ENCODE peak calls at places on chromosomes 12 and 14, in five cellular contexts. One of them, this sample, is unnamed. For H3K4me1 and H3K9me3, the result is how much of the 10 kb centered on the place peaks cover.

GRCh38 chr14:52695481-52696091 is at the start of gene ERO1A:
- DNase-seq in tibial artery: peak
- DNase-seq in A549: peak
- DNase-seq in CD8-positive, alpha-beta T cell: peak
- DNase-seq in suprapubic skin: peak
- DNase-seq in this sample: no peak

GRCh38 chr14:89013698-89014569 is 189.5 kb downstream of the TTC8 start:
- DNase-seq in tibial artery: no peak
- DNase-seq in A549: no peak
- DNase-seq in CD8-positive, alpha-beta T cell: no peak
- DNase-seq in suprapubic skin: no peak
- DNase-seq in this sample: no peak

GRCh38 chr14:91269076-91269991 is 24.8 kb upstream of the GPR68 start:
- DNase-seq in tibial artery: no peak
- DNase-seq in A549: no peak
- DNase-seq in CD8-positive, alpha-beta T cell: no peak
- DNase-seq in suprapubic skin: no peak
- DNase-seq in this sample: no peak

GRCh38 chr14:21025374-21026151 is 702 bp upstream of the NDRG2 start:
- DNase-seq in tibial artery: peak
- DNase-seq in A549: no peak
- DNase-seq in CD8-positive, alpha-beta T cell: peak
- DNase-seq in suprapubic skin: peak
- DNase-seq in this sample: no peak

GRCh38 chr12:109630815-109631214 is 57.2 kb downstream of the MVK start:
- DNase-seq in tibial artery: no peak
- DNase-seq in A549: no peak
- DNase-seq in CD8-positive, alpha-beta T cell: no peak
- DNase-seq in suprapubic skin: no peak
- DNase-seq in this sample: no peak

GRCh38 chr12:57178213-57178612 is 30.8 kb upstream of the LRP1-AS start:
- DNase-seq in tibial artery: no peak
- DNase-seq in A549: no peak
- DNase-seq in CD8-positive, alpha-beta T cell: no peak
- DNase-seq in suprapubic skin: no peak
- DNase-seq in this sample: no peak

GRCh38 chr14:105388110-105388951 is 10.0 kb upstream of the TEX22 start:
- DNase-seq in tibial artery: no peak
- DNase-seq in A549: no peak
- DNase-seq in CD8-positive, alpha-beta T cell: no peak
- DNase-seq in suprapubic skin: no peak
- DNase-seq in this sample: no peak

GRCh38 chr12:74889563-74890236 is 319.9 kb downstream of the KCNC2 start:
- DNase-seq in tibial artery: no peak
- DNase-seq in A549: peak
- DNase-seq in CD8-positive, alpha-beta T cell: no peak
- DNase-seq in suprapubic skin: no peak
- DNase-seq in this sample: no peak

GRCh38 chr14:58668848-58669480 is 31.2 kb downstream of the DACT1 start:
- DNase-seq in tibial artery: no peak
- DNase-seq in A549: no peak
- DNase-seq in CD8-positive, alpha-beta T cell: no peak
- DNase-seq in suprapubic skin: no peak
- DNase-seq in this sample: no peak

GRCh38 chr12:65084579-65084978 is 36.5 kb downstream of the WIF1 start:
- DNase-seq in tibial artery: no peak
- DNase-seq in A549: no peak
- DNase-seq in CD8-positive, alpha-beta T cell: no peak
- DNase-seq in suprapubic skin: no peak
- DNase-seq in this sample: no peak

GRCh38 chr12:11513288-11513687 is 117.9 kb upstream of the PRB2 start:
- DNase-seq in tibial artery: no peak
- DNase-seq in A549: peak
- DNase-seq in CD8-positive, alpha-beta T cell: no peak
- DNase-seq in suprapubic skin: no peak
- DNase-seq in this sample: no peak

GRCh38 chr12:109503611-109504010 is 26.2 kb downstream of the UBE3B start:
- DNase-seq in tibial artery: no peak
- DNase-seq in A549: no peak
- DNase-seq in CD8-positive, alpha-beta T cell: no peak
- DNase-seq in suprapubic skin: no peak
- DNase-seq in this sample: no peak

GRCh38 chr14:33331176-33331949 is 392.7 kb downstream of the NPAS3 start:
- DNase-seq in tibial artery: no peak
- DNase-seq in A549: no peak
- DNase-seq in CD8-positive, alpha-beta T cell: no peak
- DNase-seq in suprapubic skin: no peak
- DNase-seq in this sample: no peak

GRCh38 chr12:94220804-94221203 is 72.4 kb downstream of the PLXNC1 start:
- DNase-seq in tibial artery: no peak
- DNase-seq in A549: no peak
- DNase-seq in CD8-positive, alpha-beta T cell: no peak
- DNase-seq in suprapubic skin: no peak
- DNase-seq in this sample: no peak

GRCh38 chr14:50714452-50715073 is 46.5 kb upstream of the SAV1 start:
- DNase-seq in tibial artery: no peak
- DNase-seq in A549: no peak
- DNase-seq in CD8-positive, alpha-beta T cell: no peak
- DNase-seq in suprapubic skin: no peak
- DNase-seq in this sample: no peak

GRCh38 chr12:62256408-62257079 is 3.7 kb upstream of the USP15 start:
- DNase-seq in tibial artery: no peak
- DNase-seq in A549: no peak
- DNase-seq in CD8-positive, alpha-beta T cell: no peak
- DNase-seq in suprapubic skin: no peak
- DNase-seq in this sample: no peak

GRCh38 chr12:89401433-89402086 is 49.3 kb upstream of the DUSP6 start:
- DNase-seq in tibial artery: no peak
- DNase-seq in A549: no peak
- DNase-seq in CD8-positive, alpha-beta T cell: no peak
- DNase-seq in suprapubic skin: no peak
- DNase-seq in this sample: no peak

GRCh38 chr14:99058542-99058941 is 213.5 kb downstream of the BCL11B start:
- DNase-seq in tibial artery: no peak
- DNase-seq in A549: no peak
- DNase-seq in CD8-positive, alpha-beta T cell: no peak
- DNase-seq in suprapubic skin: no peak
- DNase-seq in this sample: no peak

GRCh38 chr14:100466111-100466856 is 120.9 kb downstream of the BEGAIN start:
- DNase-seq in tibial artery: no peak
- DNase-seq in A549: no peak
- DNase-seq in CD8-positive, alpha-beta T cell: no peak
- DNase-seq in suprapubic skin: no peak
- DNase-seq in this sample: peak

GRCh38 chr12:122999986-123000420 is 19.5 kb downstream of the ARL6IP4 start:
- DNase-seq in tibial artery: no peak
- DNase-seq in A549: no peak
- DNase-seq in CD8-positive, alpha-beta T cell: no peak
- DNase-seq in suprapubic skin: no peak
- DNase-seq in this sample: no peak

GRCh38 chr12:106957617-106958016 is 1.9 kb downstream of the TMEM263 start:
- DNase-seq in tibial artery: no peak
- DNase-seq in A549: no peak
- DNase-seq in CD8-positive, alpha-beta T cell: no peak
- DNase-seq in suprapubic skin: no peak
- DNase-seq in this sample: no peak

GRCh38 chr12:79127268-79127895 is 262.8 kb downstream of the SYT1 start:
- DNase-seq in tibial artery: no peak
- DNase-seq in A549: no peak
- DNase-seq in CD8-positive, alpha-beta T cell: no peak
- DNase-seq in suprapubic skin: no peak
- DNase-seq in this sample: no peak

GRCh38 chr12:93571360-93571853 is 1.1 kb upstream of the SOCS2 start:
- DNase-seq in tibial artery: peak
- DNase-seq in A549: peak
- DNase-seq in CD8-positive, alpha-beta T cell: peak
- DNase-seq in suprapubic skin: peak
- DNase-seq in this sample: no peak

GRCh38 chr12:120100630-120101029 is 15.9 kb downstream of the RAB35 start:
- DNase-seq in tibial artery: peak
- DNase-seq in A549: no peak
- DNase-seq in CD8-positive, alpha-beta T cell: no peak
- DNase-seq in suprapubic skin: peak
- DNase-seq in this sample: no peak

GRCh38 chr14:48805315-48805714 is 780.9 kb downstream of the RPS29 start:
- DNase-seq in tibial artery: no peak
- DNase-seq in A549: no peak
- DNase-seq in CD8-positive, alpha-beta T cell: no peak
- DNase-seq in suprapubic skin: no peak
- DNase-seq in this sample: no peak

GRCh38 chr12:104578453-104578852 is 121.7 kb downstream of the CHST11 start:
- DNase-seq in tibial artery: no peak
- DNase-seq in A549: peak
- DNase-seq in CD8-positive, alpha-beta T cell: no peak
- DNase-seq in suprapubic skin: no peak
- DNase-seq in this sample: no peak

GRCh38 chr14:38233218-38233617 is 22.7 kb downstream of the CLEC14A start:
- DNase-seq in tibial artery: no peak
- DNase-seq in A549: no peak
- DNase-seq in CD8-positive, alpha-beta T cell: no peak
- DNase-seq in suprapubic skin: no peak
- DNase-seq in this sample: no peak

GRCh38 chr12:28242129-28242887 is 52.1 kb downstream of the CCDC91 start:
- DNase-seq in tibial artery: no peak
- DNase-seq in A549: no peak
- DNase-seq in CD8-positive, alpha-beta T cell: no peak
- DNase-seq in suprapubic skin: no peak
- DNase-seq in this sample: no peak

DNA sequence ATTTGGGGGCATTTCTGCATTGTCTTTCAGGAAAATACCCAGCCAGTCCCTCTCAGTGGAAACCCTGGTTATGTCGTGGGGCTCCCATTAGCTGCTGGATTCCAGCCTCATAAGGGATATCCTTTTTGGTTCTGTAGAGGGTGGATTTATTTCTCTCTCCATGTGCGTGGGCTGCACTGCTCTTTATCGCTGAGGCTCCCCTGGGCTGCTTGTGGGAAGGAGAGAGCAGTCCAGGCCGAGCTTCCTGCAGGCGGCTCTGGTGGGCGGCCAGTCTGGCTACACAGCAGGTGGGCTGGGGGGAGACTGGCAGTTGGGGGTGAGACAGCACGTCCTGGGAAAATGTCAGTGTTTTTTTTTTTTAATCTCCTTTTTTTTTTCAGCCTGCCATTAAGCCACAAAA is 27.6 kb downstream of the TCTN1 start:
- DNase-seq in tibial artery: no peak
- DNase-seq in A549: no peak
- DNase-seq in CD8-positive, alpha-beta T cell: no peak
- DNase-seq in suprapubic skin: no peak
- DNase-seq in this sample: no peak
- H3K4me1 ChIP-seq in tibial artery: under half
- H3K4me1 ChIP-seq in A549: under half
- H3K4me1 ChIP-seq in CD8-positive, alpha-beta T cell: under half
- H3K4me1 ChIP-seq in suprapubic skin: under half
- H3K4me1 ChIP-seq in this sample: under half

GRCh38 chr14:22419620-22420019 is 169.4 kb downstream of the DAD1 start:
- DNase-seq in tibial artery: no peak
- DNase-seq in A549: no peak
- DNase-seq in CD8-positive, alpha-beta T cell: no peak
- DNase-seq in suprapubic skin: no peak
- DNase-seq in this sample: no peak

GRCh38 chr14:22418631-22419030 is 170.4 kb downstream of the DAD1 start:
- DNase-seq in tibial artery: no peak
- DNase-seq in A549: no peak
- DNase-seq in CD8-positive, alpha-beta T cell: no peak
- DNase-seq in suprapubic skin: no peak
- DNase-seq in this sample: no peak

GRCh38 chr14:22422238-22422637 is 166.8 kb downstream of the DAD1 start:
- DNase-seq in tibial artery: no peak
- DNase-seq in A549: no peak
- DNase-seq in CD8-positive, alpha-beta T cell: no peak
- DNase-seq in suprapubic skin: no peak
- DNase-seq in this sample: no peak

GRCh38 chr14:22417914-22418313 is 171.1 kb downstream of the DAD1 start:
- DNase-seq in tibial artery: no peak
- DNase-seq in A549: no peak
- DNase-seq in CD8-positive, alpha-beta T cell: no peak
- DNase-seq in suprapubic skin: no peak
- DNase-seq in this sample: no peak

GRCh38 chr14:22420598-22421186 is 168.3 kb downstream of the DAD1 start:
- DNase-seq in tibial artery: no peak
- DNase-seq in A549: no peak
- DNase-seq in CD8-positive, alpha-beta T cell: no peak
- DNase-seq in suprapubic skin: no peak
- DNase-seq in this sample: no peak
- TF ChIP-seq CTCF in tibial artery: no peak
- TF ChIP-seq CTCF in A549: no peak
- TF ChIP-seq CTCF in CD8-positive, alpha-beta T cell: no peak
- TF ChIP-seq CTCF in suprapubic skin: no peak
- TF ChIP-seq CTCF in this sample: no peak

DNA sequence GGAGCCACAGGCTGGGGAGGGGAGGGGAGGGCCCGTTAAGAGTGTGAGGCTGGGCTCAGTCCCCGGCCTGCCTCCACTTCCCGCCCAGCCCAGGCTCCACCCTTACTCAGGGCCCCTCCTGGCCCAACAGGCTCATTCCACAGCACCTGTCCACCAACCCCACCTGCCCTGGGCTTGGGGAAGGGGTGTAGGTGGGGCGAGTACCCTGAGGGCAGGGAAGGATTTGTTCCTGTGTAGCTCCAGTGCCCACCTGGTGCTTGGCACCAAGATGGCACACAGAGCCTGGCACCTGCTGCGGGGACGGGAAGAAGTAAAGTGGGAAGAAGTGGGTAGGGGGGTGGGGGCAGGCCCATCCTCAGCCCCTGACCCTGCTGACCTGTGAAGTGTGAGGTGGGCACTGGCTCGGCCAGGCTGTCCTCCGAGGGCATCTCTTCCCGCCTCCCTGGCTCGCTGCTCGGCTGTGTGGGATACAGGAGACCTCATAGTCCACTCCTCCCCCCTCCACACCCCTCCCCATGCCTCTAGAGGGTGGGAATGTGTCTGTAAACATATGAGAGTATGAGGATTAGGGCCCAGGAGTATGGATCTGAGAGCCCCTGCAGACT is 35.1 kb downstream of the NCKAP5L start:
- DNase-seq in tibial artery: no peak
- DNase-seq in A549: no peak
- DNase-seq in CD8-positive, alpha-beta T cell: no peak
- DNase-seq in suprapubic skin: no peak
- DNase-seq in this sample: no peak
- H3K9me3 ChIP-seq in tibial artery: under half
- H3K9me3 ChIP-seq in A549: under half
- H3K9me3 ChIP-seq in CD8-positive, alpha-beta T cell: under half
- H3K9me3 ChIP-seq in suprapubic skin: under half
- H3K9me3 ChIP-seq in this sample: under half

DNA sequence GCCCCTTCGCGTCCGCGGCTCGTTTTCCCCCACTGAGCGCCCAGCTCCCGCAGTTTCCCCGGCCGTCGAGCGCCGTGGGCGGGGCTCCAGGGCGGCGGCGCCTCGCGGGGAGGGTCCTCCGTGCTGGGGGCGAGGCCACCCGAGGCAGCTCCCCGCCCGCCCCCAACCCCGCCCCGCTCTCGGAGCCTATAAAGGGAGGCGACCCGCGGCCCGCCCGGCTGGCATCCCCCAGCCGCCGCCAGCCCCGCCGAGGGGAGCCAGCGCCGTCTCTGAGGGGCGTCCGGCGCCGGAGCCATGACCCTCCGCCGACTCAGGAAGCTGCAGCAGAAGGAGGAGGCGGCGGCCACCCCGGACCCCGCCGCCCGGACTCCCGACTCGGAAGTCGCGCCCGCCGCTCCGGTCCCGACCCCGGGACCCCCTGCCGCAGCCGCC is at the start of gene TAMALIN:
- DNase-seq in tibial artery: peak
- DNase-seq in A549: no peak
- DNase-seq in CD8-positive, alpha-beta T cell: peak
- DNase-seq in suprapubic skin: peak
- DNase-seq in this sample: no peak
- H3K4me1 ChIP-seq in tibial artery: under half
- H3K4me1 ChIP-seq in A549: under half
- H3K4me1 ChIP-seq in CD8-positive, alpha-beta T cell: under half
- H3K4me1 ChIP-seq in suprapubic skin: half or more
- H3K4me1 ChIP-seq in this sample: half or more